ENCODE peak calls at places on chromosomes 16 and 17, in six cellular contexts. V is stimulated activated CD4-positive, alpha-beta T cell treated with anti-CD3 and anti-CD28 coated beads, TNF-alpha, amount 100 ng/mL, for 1 hour; B is glomerular endothelial cell; G is NCI-H460; T is NCI-H2029 treated with DMSO at 0.1 percent for 48 hours; D is AG09319. M is an unnamed sample.

GRCh38 chr16:23967018-23967417 is 131.2 kb downstream of the PRKCB start:
- DNase-seq in T (peak), G (no peak), B (no peak), D (no peak), V (no peak), M (no peak)

GRCh38 chr17:59381716-59382570 is 50.5 kb downstream of the YPEL2 start:
- DNase-seq in B (no peak), G (no peak), V (no peak), T (peak), D (no peak), M (no peak)

GRCh38 chr17:10136258-10136981 is 62.0 kb downstream of the GAS7 start:
- DNase-seq in T (no peak), D (no peak), V (no peak), B (no peak), G (no peak), M (no peak)

GRCh38 chr17:2289878-2290478 is 13.6 kb downstream of the SMG6 start:
- DNase-seq in V (no peak), D (no peak), T (no peak), B (no peak), G (no peak), M (no peak)

GRCh38 chr16:3591436-3591803 is 14.2 kb upstream of the NLRC3 start:
- DNase-seq in B (no peak), G (no peak), V (no peak), D (no peak), T (no peak), M (no peak)

GRCh38 chr17:7552621-7553051 is 3.8 kb downstream of the TNFSF12 start:
- DNase-seq in T (no peak), G (no peak), D (no peak), V (no peak), B (no peak), M (no peak)

GRCh38 chr16:69190598-69190997 is 3.6 kb downstream of the SNTB2 start:
- DNase-seq in T (no peak), G (no peak), D (no peak), V (no peak), B (no peak), M (no peak)

GRCh38 chr17:67620088-67620487 is 97.6 kb upstream of the NOL11 start:
- DNase-seq in V (no peak), G (no peak), B (no peak), D (no peak), T (no peak), M (no peak)

GRCh38 chr16:81697886-81698635 is 81.0 kb upstream of the PLCG2 start:
- DNase-seq in G (no peak), T (no peak), B (peak), V (no peak), D (no peak), M (no peak)

GRCh38 chr16:49505556-49505955 is 132.0 kb downstream of the C16orf78 start:
- DNase-seq in V (no peak), B (no peak), T (no peak), G (no peak), D (no peak), M (no peak)

GRCh38 chr17:5485270-5486205 is at the start of gene DERL2:
- DNase-seq in G (no peak), V (no peak), D (no peak), T (no peak), B (no peak), M (no peak)

GRCh38 chr16:2148714-2149629 is 547 bp downstream of the RAB26 start:
- DNase-seq in T (no peak), G (no peak), B (no peak), D (no peak), V (no peak), M (no peak)

GRCh38 chr16:84959784-84960417 is 51.4 kb downstream of the ZDHHC7 start:
- DNase-seq in D (no peak), B (no peak), G (no peak), T (no peak), V (no peak), M (no peak)

GRCh38 chr17:42135664-42136653 is 13.4 kb downstream of the HSPB9 start:
- DNase-seq in G (no peak), V (no peak), T (peak), D (no peak), B (no peak), M (no peak)

GRCh38 chr16:67445441-67445912 is 14.6 kb downstream of the HSD11B2 start:
- DNase-seq in V (no peak), G (no peak), B (no peak), D (no peak), T (no peak), M (no peak)

GRCh38 chr17:77096570-77097214 is 44.1 kb upstream of the SEC14L1 start:
- DNase-seq in V (no peak), G (peak), B (no peak), D (peak), T (no peak), M (no peak)

GRCh38 chr16:58588406-58588805 is 41.2 kb downstream of the CNOT1 start:
- DNase-seq in V (no peak), G (no peak), T (no peak), D (no peak), B (no peak), M (no peak)

GRCh38 chr16:57893559-57894389 is 77.2 kb downstream of the CNGB1 start:
- DNase-seq in D (peak), B (peak), G (no peak), T (no peak), V (no peak), M (no peak)

GRCh38 chr17:56096026-56096807 is 57.1 kb upstream of the ANKFN1 start:
- DNase-seq in V (no peak), B (no peak), G (no peak), T (no peak), D (peak), M (no peak)

GRCh38 chr16:11085025-11085485 is 140.7 kb downstream of the CLEC16A start:
- DNase-seq in D (no peak), V (no peak), G (no peak), T (no peak), B (no peak), M (no peak)

GRCh38 chr17:28646039-28646754 is 1.2 kb upstream of the BLTP2 start:
- DNase-seq in T (no peak), B (no peak), D (no peak), V (no peak), G (peak), M (no peak)

GRCh38 chr17:78435330-78436005 is 57.0 kb downstream of the PGS1 start:
- DNase-seq in D (no peak), T (no peak), V (no peak), G (no peak), B (no peak), M (no peak)

GRCh38 chr17:50685691-50686493 is 21.8 kb downstream of the ANKRD40 start:
- DNase-seq in B (no peak), V (no peak), G (no peak), D (no peak), T (no peak), M (no peak)

GRCh38 chr17:73553311-73553710 is 90.9 kb downstream of the SDK2 start:
- DNase-seq in T (no peak), V (no peak), D (no peak), G (no peak), B (no peak), M (no peak)

GRCh38 chr17:68035131-68035522 is 408 bp upstream of the KPNA2 start:
- DNase-seq in B (no peak), G (no peak), V (no peak), T (peak), D (no peak), M (no peak)

GRCh38 chr17:82835766-82836512 is 3.9 kb downstream of the ZNF750 start:
- DNase-seq in T (no peak), G (no peak), B (no peak), V (no peak), D (no peak), M (no peak)

GRCh38 chr17:12530126-12530525 is 135.6 kb upstream of the MYOCD start:
- DNase-seq in T (no peak), V (no peak), G (no peak), D (no peak), B (no peak), M (no peak)

GRCh38 chr17:37360632-37361031 is 15.2 kb upstream of the C17orf78 start:
- DNase-seq in V (no peak), B (no peak), G (no peak), D (no peak), T (no peak), M (no peak)

GRCh38 chr16:61926766-61927165 is 109.5 kb downstream of the CDH8 start:
- DNase-seq in T (no peak), G (no peak), D (no peak), B (no peak), V (no peak), M (no peak)

GRCh38 chr17:80431246-80432195 is 16.6 kb downstream of the ENDOV start:
- DNase-seq in T (no peak), B (no peak), D (no peak), G (no peak), V (no peak), M (no peak)